ENCODE peak calls at places on chromosome 4, in four cellular contexts. Y, N, E and T are unnamed samples.

GRCh38 chr4:146577111-146577510 is 55.4 kb upstream of the SLC10A7 start:
- DNase-seq in E (no peak), Y (peak; percentile 68), N (no peak), T (no peak)

GRCh38 chr4:81215219-81215892 is at the start of gene PRKG2:
- DNase-seq in Y (no peak), N (no peak), E (no peak), T (no peak)

GRCh38 chr4:1578968-1579833 is 104.9 kb downstream of the FAM53A start:
- DNase-seq in Y (peak; percentile 68), E (peak; percentile 93), N (peak; percentile 83), T (peak; percentile 47)

GRCh38 chr4:121138014-121138413 is 26.1 kb downstream of the TNIP3 start:
- DNase-seq in E (no peak), Y (no peak), N (no peak), T (no peak)

GRCh38 chr4:121358473-121358872 is 22.3 kb downstream of the QRFPR start:
- DNase-seq in N (peak; percentile 74), E (no peak), Y (peak; percentile 77), T (no peak)

GRCh38 chr4:40182041-40182440 is 14.8 kb upstream of the RHOH start:
- DNase-seq in N (no peak), Y (no peak), E (no peak), T (no peak)

GRCh38 chr4:16067515-16067914 is 16.3 kb downstream of the PROM1 start:
- DNase-seq in Y (no peak), N (no peak), E (no peak), T (no peak)

GRCh38 chr4:18934197-18934596 is 912.6 kb upstream of the LCORL start:
- DNase-seq in Y (peak; percentile 25), N (no peak), E (no peak), T (no peak)

GRCh38 chr4:174524242-174524641 is 2.0 kb upstream of the HPGD start:
- DNase-seq in N (no peak), Y (no peak), E (no peak), T (no peak)

GRCh38 chr4:183876268-183876934 is 28.7 kb upstream of the STOX2 start:
- DNase-seq in Y (peak; percentile 84), E (peak; percentile 84), N (no peak), T (no peak)

GRCh38 chr4:118033148-118034060 is 882 bp upstream of the NDST3 start:
- DNase-seq in Y (peak; percentile 62), E (peak; percentile 86), N (peak; percentile 30), T (peak; percentile 40)
- TF ChIP-seq CTCF in Y (no peak), E (no peak), N (no peak), T (no peak)

DNA sequence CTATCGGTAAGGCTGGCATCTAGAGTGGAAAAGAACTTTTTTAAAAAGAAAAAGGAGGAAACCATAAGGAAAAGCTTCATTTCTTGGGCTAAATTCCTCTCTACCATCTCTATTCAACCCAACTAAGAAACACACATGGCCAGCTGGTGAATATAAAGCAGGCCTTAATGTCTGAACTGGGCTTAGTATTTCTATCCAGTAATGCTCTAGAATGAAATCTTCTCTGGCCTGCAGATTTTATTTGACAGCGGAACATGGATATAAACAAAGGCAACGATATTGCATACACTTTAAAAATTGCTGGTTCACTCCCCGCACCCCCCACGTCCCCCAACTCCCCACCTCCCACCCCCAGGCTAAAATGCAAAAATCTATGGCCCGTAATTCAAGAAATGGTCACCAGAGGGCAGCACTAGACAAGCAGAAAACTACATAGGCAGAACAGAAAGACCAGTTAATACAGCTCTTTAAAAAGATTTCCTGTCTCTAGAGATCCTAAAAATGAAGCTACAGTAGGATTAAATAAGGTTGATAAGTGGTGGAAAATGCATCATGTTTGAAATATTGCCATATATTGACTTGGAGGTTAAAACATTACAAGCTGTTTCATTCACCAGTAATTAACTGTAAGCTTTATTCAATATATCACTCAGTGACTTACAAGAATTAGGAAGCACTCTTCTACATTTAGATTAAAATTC is 155.2 kb upstream of the GALNT7 start:
- DNase-seq in Y (peak; percentile 46), E (no peak), N (no peak), T (peak; percentile 54)
- TF ChIP-seq CTCF in Y (peak; percentile 59), E (peak; percentile 58), N (peak; percentile 47), T (peak; percentile 76)

GRCh38 chr4:185134176-185134869 is 8.7 kb upstream of the SLC25A4 start:
- DNase-seq in E (no peak), Y (peak; percentile 61), N (peak; percentile 45), T (no peak)
- TF ChIP-seq CTCF in E (peak; percentile 64), Y (peak; percentile 64), N (peak; percentile 50), T (peak; percentile 92)

DNA sequence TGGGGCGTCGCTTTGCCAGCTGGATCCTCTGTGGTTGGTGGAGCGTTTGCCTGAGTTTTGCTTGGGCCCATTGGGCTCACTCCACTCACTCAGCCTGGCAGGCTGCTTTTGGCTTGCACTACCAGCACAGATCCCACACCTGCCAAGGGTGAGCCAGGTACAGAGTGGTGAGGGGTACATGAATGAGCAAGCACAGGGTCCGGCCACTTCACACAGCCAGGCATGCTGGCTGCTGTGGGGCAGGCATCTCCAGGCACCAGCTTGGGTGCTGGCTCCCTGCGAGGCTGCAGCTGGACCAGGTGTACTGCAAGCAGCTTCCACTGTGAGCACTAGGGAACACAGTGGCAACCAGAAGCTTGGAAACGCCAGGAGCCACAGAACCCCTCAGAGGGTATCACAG is 60.1 kb upstream of the NPNT start:
- DNase-seq in E (no peak), Y (no peak), N (no peak), T (no peak)
- TF ChIP-seq CTCF in E (no peak), Y (no peak), N (no peak), T (no peak)